ENCODE peak calls at places on chromosomes 7 and 10, in four cellular contexts. J is sigmoid colon; M is CD4-positive, alpha-beta memory T cell; O is suprapubic skin. S is an unnamed sample.

GRCh38 chr10:42753126-42753506 is 29.5 kb upstream of the BMS1 start:
- DNase-seq in J (peak; percentile 87), M (peak; percentile 50), O (peak; percentile 82), S (peak; percentile 45)

GRCh38 chr10:12741255-12741915 is 260.1 kb downstream of the CCDC3 start:
- DNase-seq in J (peak; percentile 85), M (no peak), O (no peak), S (no peak)

GRCh38 chr7:16978358-16979244 is 96.8 kb upstream of the AGR3 start:
- DNase-seq in J (no peak), M (no peak), O (no peak), S (no peak)

GRCh38 chr10:24872049-24872789 is 80.2 kb downstream of the PRTFDC1 start:
- DNase-seq in J (no peak), M (no peak), O (no peak), S (no peak)

GRCh38 chr10:35194906-35195305 is 68.3 kb downstream of the CREM start:
- DNase-seq in J (no peak), M (peak; percentile 89), O (no peak), S (no peak)

GRCh38 chr10:47380341-47381215 is 3.5 kb downstream of the ZNF488 start:
- DNase-seq in J (peak; percentile 45), M (no peak), O (no peak), S (no peak)

GRCh38 chr7:127886248-127886647 is 145.0 kb downstream of the LRRC4 start:
- DNase-seq in J (no peak), M (no peak), O (no peak), S (no peak)

GRCh38 chr7:49643321-49643720 is 130.1 kb upstream of the VWC2 start:
- DNase-seq in J (no peak), M (no peak), O (no peak), S (no peak)

GRCh38 chr10:74921744-74922143 is 95.3 kb downstream of the KAT6B start:
- DNase-seq in J (no peak), M (no peak), O (no peak), S (no peak)

GRCh38 chr7:141511370-141512335 is 39.6 kb upstream of the AGK start:
- DNase-seq in J (no peak), M (no peak), O (no peak), S (no peak)

GRCh38 chr10:47354162-47354561 is 6.0 kb downstream of the RBP3 start:
- DNase-seq in J (no peak), M (no peak), O (peak; percentile 39), S (no peak)

GRCh38 chr7:69893915-69894314 is 295.6 kb downstream of the AUTS2 start:
- DNase-seq in J (no peak), M (no peak), O (no peak), S (no peak)

GRCh38 chr10:12707461-12708185 is 293.9 kb downstream of the CCDC3 start:
- DNase-seq in J (peak; percentile 87), M (no peak), O (no peak), S (no peak)

GRCh38 chr10:86671985-86672710 is 3.8 kb downstream of the LDB3 start:
- DNase-seq in J (no peak), M (peak; percentile 13), O (no peak), S (no peak)

GRCh38 chr7:88307412-88307811 is 718 bp upstream of the STEAP4 start:
- DNase-seq in J (no peak), M (no peak), O (no peak), S (no peak)

GRCh38 chr7:91164948-91165845 is 99.0 kb upstream of the FZD1 start:
- DNase-seq in J (no peak), M (no peak), O (no peak), S (no peak)

GRCh38 chr10:95506056-95506737 is 55.0 kb downstream of the SORBS1 start:
- DNase-seq in J (no peak), M (no peak), O (no peak), S (no peak)

GRCh38 chr7:44802418-44803025 is 6.0 kb downstream of the PPIA start:
- DNase-seq in J (no peak), M (no peak), O (no peak), S (no peak)

GRCh38 chr10:94677691-94678090 is 5.8 kb upstream of the CYP2C18 start:
- DNase-seq in J (no peak), M (no peak), O (no peak), S (no peak)

GRCh38 chr7:46945328-46945727 is 636.6 kb downstream of the TNS3 start:
- DNase-seq in J (no peak), M (no peak), O (no peak), S (no peak)

GRCh38 chr7:42315631-42316030 is 78.6 kb upstream of the GLI3 start:
- DNase-seq in J (no peak), M (no peak), O (no peak), S (no peak)

GRCh38 chr7:106518986-106519385 is 142.0 kb downstream of the CCDC71L start:
- DNase-seq in J (no peak), M (no peak), O (no peak), S (no peak)
- H3K27me3 ChIP-seq in J (no peaks in the 10 kb centered on the region), M (no peaks in the 10 kb centered on the region), O (no peaks in the 10 kb centered on the region), S (no peaks in the 10 kb centered on the region)

GRCh38 chr10:26479766-26480492 is 41.8 kb downstream of the APBB1IP start:
- DNase-seq in J (no peak), M (peak; percentile 69), O (no peak), S (peak; percentile 65)

GRCh38 chr10:26481914-26482550 is 43.9 kb downstream of the APBB1IP start:
- DNase-seq in J (no peak), M (peak; percentile 70), O (no peak), S (peak; percentile 79)

GRCh38 chr10:26475448-26475847 is 37.3 kb downstream of the APBB1IP start:
- DNase-seq in J (no peak), M (peak; percentile 46), O (no peak), S (no peak)

GRCh38 chr10:26480909-26481703 is 43.0 kb downstream of the APBB1IP start:
- DNase-seq in J (no peak), M (peak; percentile 42), O (no peak), S (no peak)

DNA sequence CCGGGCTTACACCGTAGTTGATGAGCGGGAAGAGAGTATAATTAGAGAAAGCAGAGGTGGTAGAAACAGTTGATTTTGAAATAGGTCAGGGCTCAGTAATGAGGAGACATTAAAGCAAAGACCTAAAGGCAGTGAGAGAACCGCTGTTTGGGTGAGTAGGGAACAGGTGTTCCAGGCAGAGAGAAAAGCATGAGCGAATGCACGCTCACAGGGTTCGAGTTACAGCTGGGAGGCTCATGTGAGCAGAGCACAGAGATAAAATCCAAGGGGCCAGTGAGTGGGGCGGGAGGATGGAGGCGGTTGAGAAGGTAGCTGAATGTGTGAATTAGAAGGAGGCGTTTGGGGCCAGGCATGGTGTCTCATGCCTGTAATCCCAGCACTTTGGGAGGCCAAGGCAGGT is 39.9 kb downstream of the APBB1IP start:
- DNase-seq in J (no peak), M (no peak), O (no peak), S (no peak)
- H3K4me1 ChIP-seq in J (no peaks in the 10 kb centered on the region), M (peaks cover 97% of the 10 kb centered on the region), O (no peaks in the 10 kb centered on the region), S (peaks cover 83% of the 10 kb centered on the region)

GRCh38 chr10:101130141-101130540 is 959 bp upstream of the TLX1 start:
- DNase-seq in J (no peak), M (no peak), O (no peak), S (no peak)

GRCh38 chr10:101132636-101133473 is 1.8 kb downstream of the TLX1 start:
- DNase-seq in J (peak; percentile 57), M (no peak), O (no peak), S (no peak)

GRCh38 chr10:101131962-101132635 is 999 bp downstream of the TLX1 start:
- DNase-seq in J (no peak), M (no peak), O (no peak), S (no peak)

GRCh38 chr10:101133489-101134298 is 2.6 kb downstream of the TLX1 start:
- DNase-seq in J (no peak), M (no peak), O (no peak), S (no peak)

GRCh38 chr10:101130984-101131961 is at the start of gene TLX1:
- DNase-seq in J (peak; percentile 63), M (no peak), O (no peak), S (no peak)
- H3K27me3 ChIP-seq in J (peaks cover 97% of the 10 kb centered on the region), M (peaks cover 37% of the 10 kb centered on the region), O (peaks cover 100% of the 10 kb centered on the region), S (peaks cover 11% of the 10 kb centered on the region)

DNA sequence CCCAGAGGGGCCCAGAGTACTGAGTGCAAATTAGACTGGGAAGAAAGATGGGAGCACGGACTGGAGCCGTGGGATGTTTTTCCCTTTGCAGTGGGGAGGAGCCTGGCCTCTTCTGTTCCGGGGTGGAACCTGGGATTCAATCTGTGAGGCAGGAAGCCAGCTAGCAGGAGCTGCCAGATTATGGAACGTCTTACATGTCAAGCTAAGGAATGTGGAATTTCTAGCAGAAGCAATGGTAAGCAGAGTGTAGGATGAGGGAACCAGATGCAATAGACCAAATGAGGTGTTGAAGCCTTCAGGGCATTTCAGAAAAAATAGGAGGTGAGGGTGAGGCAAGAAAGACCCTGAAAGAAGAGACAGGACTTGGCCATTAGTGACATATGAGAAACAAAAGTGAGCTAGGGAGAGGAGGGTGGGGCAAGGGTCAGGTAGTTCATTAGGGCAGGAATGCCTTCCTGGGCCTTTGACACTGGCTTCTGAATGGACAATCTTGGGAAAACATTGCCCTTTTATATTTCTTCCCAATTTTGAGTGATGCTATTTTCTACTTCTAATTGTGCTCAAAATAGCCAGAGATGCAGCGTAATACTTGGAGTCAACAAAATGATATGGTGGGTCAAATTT is 105.5 kb downstream of the CHN2 start:
- DNase-seq in J (no peak), M (no peak), O (no peak), S (no peak)
- H3K4me1 ChIP-seq in J (no peaks in the 10 kb centered on the region), M (no peaks in the 10 kb centered on the region), O (peaks cover 5% of the 10 kb centered on the region), S (no peaks in the 10 kb centered on the region)

DNA sequence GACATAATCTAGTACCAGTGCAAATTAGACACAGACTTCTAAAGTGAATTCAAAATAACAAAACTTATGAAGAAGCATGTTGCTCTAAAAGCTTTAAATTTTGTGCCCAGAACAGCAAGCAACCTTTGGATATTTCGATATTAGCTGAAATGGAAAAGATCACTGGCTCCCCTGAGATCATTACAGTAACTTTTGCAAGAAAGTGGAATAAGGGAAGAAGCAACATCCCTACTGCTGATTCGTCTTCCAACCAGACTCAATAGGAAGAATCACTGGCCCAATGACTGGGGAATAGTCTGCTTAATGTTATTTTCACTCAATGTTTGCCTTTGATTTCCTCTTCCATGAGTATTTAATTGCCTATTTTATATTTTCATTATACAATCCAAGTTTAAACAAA is 7.9 kb downstream of the SKAP2 start:
- DNase-seq in J (no peak), M (no peak), O (no peak), S (no peak)
- H3K27me3 ChIP-seq in J (no peaks in the 10 kb centered on the region), M (peaks cover 4% of the 10 kb centered on the region), O (no peaks in the 10 kb centered on the region), S (peaks cover 28% of the 10 kb centered on the region)